ENCODE peak calls at places on chromosomes 6 and 20, in nine cellular contexts. D is WTC11, F is cardiac muscle cell, H is mammary epithelial cell, I is cardiac fibroblast, G is PC-3, J is progenitor cell of endocrine pancreas, M is adrenal gland, U is HFF-Myc. E is an unnamed sample.

GRCh38 chr20:35768731-35769664 is 2.8 kb upstream of the PHF20 start:
- DNase-seq in G (peak), U (peak), J (no peak), M (peak), I (peak), H (peak), F (peak), D (peak), E (peak)

GRCh38 chr20:61948586-61949362 is 116.9 kb downstream of the TAF4 start:
- DNase-seq in G (no peak), F (no peak), J (no peak), D (peak), I (no peak), U (no peak), H (no peak), M (peak), E (no peak)

GRCh38 chr20:16293590-16293989 is 279.7 kb downstream of the KIF16B start:
- DNase-seq in H (peak), F (no peak), M (no peak), J (no peak), D (no peak), I (peak), G (peak), U (no peak), E (peak)

GRCh38 chr20:61387204-61387958 is 135.3 kb downstream of the CDH4 start:
- DNase-seq in U (peak), I (peak), F (peak), D (peak), M (peak), J (no peak), H (peak), G (no peak), E (peak)

GRCh38 chr6:149815788-149816187 is 48.4 kb downstream of the LRP11 start:
- DNase-seq in I (no peak), M (no peak), D (no peak), G (no peak), H (no peak), U (no peak), F (no peak), J (no peak), E (no peak)

GRCh38 chr20:23622839-23623343 is 14.9 kb downstream of the CST3 start:
- DNase-seq in F (no peak), J (no peak), G (peak), H (peak), I (peak), U (peak), D (no peak), M (peak), E (peak)

GRCh38 chr6:26457407-26457795 is 354 bp upstream of the BTN2A1 start:
- DNase-seq in M (peak), U (no peak), I (no peak), G (no peak), H (no peak), J (no peak), D (peak), F (peak), E (no peak)

GRCh38 chr6:111605100-111605748 is 454 bp downstream of the TRAF3IP2 start:
- DNase-seq in G (peak), F (peak), M (peak), D (peak), U (peak), J (no peak), H (peak), I (peak), E (no peak)

GRCh38 chr6:27471365-27472115 is 1.4 kb downstream of the ZNF184 start:
- DNase-seq in M (no peak), F (no peak), D (no peak), J (no peak), U (no peak), I (no peak), H (no peak), G (peak), E (no peak)

GRCh38 chr20:41373851-41374567 is 7.4 kb upstream of the EMILIN3 start:
- DNase-seq in I (no peak), M (no peak), H (no peak), D (no peak), J (no peak), G (no peak), F (no peak), U (no peak), E (no peak)

GRCh38 chr20:14913896-14914295 is 576.5 kb upstream of the FLRT3 start:
- DNase-seq in M (no peak), D (no peak), F (no peak), G (no peak), H (no peak), U (no peak), J (no peak), I (no peak), E (no peak)

GRCh38 chr6:37426945-37427510 is 6.0 kb upstream of the CMTR1 start:
- DNase-seq in U (no peak), I (no peak), H (no peak), G (no peak), J (no peak), M (no peak), D (no peak), F (no peak), E (no peak)

GRCh38 chr6:37432590-37432915 is 468 bp upstream of the CMTR1 start:
- DNase-seq in D (no peak), U (no peak), M (no peak), I (no peak), H (no peak), J (no peak), G (no peak), F (no peak), E (no peak)

GRCh38 chr6:37432916-37433656 is at the start of gene CMTR1:
- DNase-seq in U (peak), F (peak), H (peak), M (peak), D (peak), I (peak), G (peak), J (peak), E (peak)

GRCh38 chr6:37426058-37426944 is 6.7 kb upstream of the CMTR1 start:
- DNase-seq in M (no peak), H (no peak), U (no peak), F (no peak), D (no peak), G (no peak), J (no peak), I (no peak), E (no peak)

GRCh38 chr6:37429352-37429750 is 3.7 kb upstream of the CMTR1 start:
- DNase-seq in D (no peak), M (no peak), F (no peak), I (no peak), G (no peak), H (no peak), U (no peak), J (no peak), E (no peak)
- TF ChIP-seq CTCF in D (no peak), M (no peak), F (no peak), I (no peak), G (no peak), H (no peak), U (no peak), J (no peak), E (no peak)

DNA sequence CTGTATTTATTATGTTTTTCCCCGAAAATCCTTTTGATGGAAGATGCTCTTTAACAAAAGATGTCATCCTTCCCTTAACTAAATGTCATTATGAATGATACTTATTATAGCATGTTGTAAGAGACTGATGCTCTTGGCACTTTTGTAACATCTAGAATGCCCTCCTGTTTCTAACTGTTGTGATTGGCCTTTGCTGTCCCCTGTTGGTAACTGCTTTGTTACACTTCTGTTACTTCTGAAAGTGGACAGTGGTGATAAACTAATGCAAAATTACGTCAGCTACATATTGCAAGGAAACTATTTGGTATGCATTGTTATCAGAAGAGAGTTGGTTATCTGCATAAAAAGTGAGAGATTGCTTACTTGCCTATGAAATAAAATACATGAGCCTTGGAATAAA is 5.8 kb downstream of the TTK start:
- DNase-seq in M (no peak), D (no peak), I (no peak), F (no peak), H (no peak), U (no peak), J (no peak), G (no peak), E (no peak)
- TF ChIP-seq CTCF in M (no peak), D (no peak), I (no peak), F (no peak), H (no peak), U (no peak), J (no peak), G (peak), E (peak)

GRCh38 chr6:30259140-30260035 is 46.2 kb upstream of the TRIM26 start:
- DNase-seq in M (peak), J (peak), G (peak), U (peak), H (peak), F (peak), D (peak), I (peak), E (peak)
- TF ChIP-seq CTCF in M (peak), J (peak), G (no peak), U (no peak), H (peak), F (peak), D (no peak), I (peak), E (peak)

GRCh38 chr6:118569498-118569897 is 21.4 kb downstream of the PLN start:
- DNase-seq in U (no peak), J (no peak), M (no peak), I (no peak), F (no peak), G (no peak), D (no peak), H (no peak), E (no peak)

GRCh38 chr6:118562959-118563358 is 14.9 kb downstream of the PLN start:
- DNase-seq in J (no peak), H (peak), D (no peak), I (peak), F (no peak), M (no peak), G (no peak), U (no peak), E (peak)

GRCh38 chr6:118567974-118568373 is 19.9 kb downstream of the PLN start:
- DNase-seq in G (no peak), F (no peak), D (no peak), M (no peak), I (no peak), H (no peak), U (no peak), J (no peak), E (no peak)

GRCh38 chr6:118562248-118562647 is 14.2 kb downstream of the PLN start:
- DNase-seq in U (no peak), M (no peak), D (no peak), I (no peak), F (no peak), J (no peak), H (no peak), G (no peak), E (no peak)

GRCh38 chr6:118565317-118565960 is 17.3 kb downstream of the PLN start:
- DNase-seq in G (peak), H (peak), D (no peak), U (no peak), J (no peak), F (peak), I (no peak), M (no peak), E (peak)
- TF ChIP-seq CTCF in G (peak), H (peak), D (no peak), U (peak), J (peak), F (peak), I (peak), M (peak), E (peak)

DNA sequence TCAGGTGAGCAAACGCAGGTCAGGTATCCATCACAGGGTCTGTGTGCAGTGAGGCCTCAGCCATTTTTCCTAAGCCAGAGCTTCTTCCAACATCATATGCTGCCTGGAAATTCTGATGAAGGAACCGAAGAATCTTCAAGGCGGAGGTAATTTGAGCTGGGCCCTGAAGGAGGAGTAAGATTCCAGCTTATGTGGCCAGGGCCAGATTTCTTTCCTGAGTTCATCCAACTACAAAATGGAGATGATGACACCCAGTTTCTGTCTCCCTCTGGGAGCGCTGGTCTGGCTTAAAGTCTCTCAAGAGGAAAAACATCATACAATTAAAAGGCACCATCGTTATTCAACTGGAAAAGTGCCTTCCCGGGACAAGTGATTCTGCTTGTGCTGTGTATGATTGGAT is 6.9 kb upstream of the MANBAL start:
- DNase-seq in F (peak), U (no peak), G (peak), J (no peak), H (peak), M (no peak), D (no peak), I (peak), E (peak)
- TF ChIP-seq CTCF in F (peak), U (peak), G (peak), J (peak), H (peak), M (peak), D (no peak), I (peak), E (peak)

DNA sequence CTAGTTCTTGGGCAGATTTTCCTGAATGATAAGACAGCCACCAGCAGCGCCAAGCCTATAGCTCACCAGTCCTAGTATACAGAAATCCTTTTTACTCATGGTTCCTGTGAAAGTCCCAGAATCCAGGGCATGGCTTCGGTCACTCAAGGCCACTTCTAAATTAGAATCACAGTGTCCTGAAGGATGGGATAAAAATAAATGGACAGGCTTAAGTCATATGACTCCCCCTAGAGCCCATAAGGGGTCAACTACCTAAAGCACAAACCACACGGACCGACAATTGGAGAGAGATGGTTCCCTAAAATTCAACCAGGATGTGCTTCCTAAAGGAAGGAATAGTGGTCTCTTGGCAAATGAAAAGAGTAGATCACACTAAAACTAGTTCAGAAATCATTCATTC is 404.1 kb upstream of the PLCB4 start:
- DNase-seq in D (no peak), H (no peak), I (no peak), M (no peak), J (no peak), F (peak), U (no peak), G (no peak), E (no peak)
- TF ChIP-seq CTCF in D (no peak), H (no peak), I (no peak), M (no peak), J (no peak), F (no peak), U (peak), G (peak), E (no peak)

DNA sequence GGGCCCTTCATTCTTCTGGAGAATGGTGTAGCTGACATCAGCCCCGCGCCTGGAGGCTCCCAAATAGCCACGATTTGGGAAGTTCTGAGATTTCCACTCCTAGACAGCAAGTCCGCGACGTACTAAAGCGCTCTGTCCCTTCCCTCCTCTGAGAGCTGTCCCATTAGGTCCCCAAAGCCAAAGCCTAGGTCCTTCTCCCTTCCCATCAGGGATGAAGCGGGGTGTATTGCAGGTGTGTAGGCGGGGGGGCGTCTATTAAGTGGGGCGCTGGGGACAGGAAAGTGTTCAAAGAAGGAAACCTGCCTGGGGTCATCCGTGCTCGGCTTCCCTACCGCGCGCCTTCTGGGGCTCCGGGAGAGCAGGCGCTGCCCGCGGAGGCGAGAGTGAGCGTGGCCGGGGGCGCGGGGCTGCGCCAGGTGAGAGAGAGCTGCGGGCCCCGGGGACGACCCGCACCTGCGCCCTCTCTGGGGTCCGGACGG is 595 bp downstream of the MOXD1 start:
- DNase-seq in D (peak), H (no peak), I (peak), U (no peak), G (no peak), M (no peak), J (no peak), F (peak), E (no peak)
- TF ChIP-seq CTCF in D (no peak), H (no peak), I (no peak), U (no peak), G (no peak), M (no peak), J (no peak), F (no peak), E (no peak)

E was measured in foreskin keratinocyte.